ENCODE peak calls at places on chromosomes 12 and 14, in seven cellular contexts. C, Q, U, Z, J, S and V are unnamed samples.

GRCh38 chr12:92248977-92249376 is 103.3 kb upstream of the BTG1 start:
- DNase-seq in C (no peak), J (no peak), S (no peak), U (no peak), Z (no peak), Q (no peak), V (no peak)

GRCh38 chr14:20609215-20610001 is 18.2 kb upstream of the RNASE12 start:
- DNase-seq in Q (peak; percentile 84), Z (peak; percentile 96), S (peak; percentile 78), U (peak; percentile 83), J (peak; percentile 80), C (peak; percentile 87), V (peak; percentile 96)

GRCh38 chr12:68373836-68374314 is 41.7 kb upstream of the MDM1 start:
- DNase-seq in Q (no peak), S (no peak), Z (no peak), J (no peak), U (no peak), C (no peak), V (no peak)

GRCh38 chr12:12604790-12605189 is 6.9 kb upstream of the CREBL2 start:
- DNase-seq in S (no peak), J (no peak), Z (no peak), Q (no peak), C (no peak), U (no peak), V (no peak)

GRCh38 chr12:132218519-132218860 is 74.2 kb downstream of the NOC4L start:
- DNase-seq in U (no peak), Q (no peak), Z (no peak), S (no peak), J (no peak), C (no peak), V (no peak)

GRCh38 chr12:82627799-82628198 is 58.9 kb upstream of the TMTC2 start:
- DNase-seq in C (no peak), S (no peak), Q (peak; percentile 26), U (no peak), Z (peak; percentile 21), J (peak; percentile 13), V (peak; percentile 21)

GRCh38 chr14:103144085-103144484 is 20.8 kb downstream of the TNFAIP2 start:
- DNase-seq in C (no peak), S (no peak), Z (no peak), J (no peak), Q (no peak), U (no peak), V (peak; percentile 54)

GRCh38 chr12:104953323-104953722 is 4.8 kb downstream of the SLC41A2 start:
- DNase-seq in Q (no peak), Z (no peak), S (peak; percentile 67), J (no peak), U (no peak), C (peak; percentile 63), V (no peak)

GRCh38 chr12:52581066-52581465 is 7.4 kb upstream of the KRT74 start:
- DNase-seq in S (no peak), C (no peak), J (no peak), Z (no peak), U (peak; percentile 48), Q (no peak), V (no peak)

GRCh38 chr12:127809236-127809635 is 457.7 kb upstream of the TMEM132C start:
- DNase-seq in S (no peak), U (no peak), J (peak; percentile 75), Q (no peak), C (no peak), Z (no peak), V (peak; percentile 90)

GRCh38 chr12:57471-57980 is 9.0 kb upstream of the IQSEC3 start:
- DNase-seq in U (no peak), Q (no peak), J (no peak), S (no peak), C (no peak), Z (no peak), V (no peak)

GRCh38 chr12:43336962-43337555 is 214.9 kb downstream of the ADAMTS20 start:
- DNase-seq in S (no peak), Z (no peak), U (no peak), Q (peak; percentile 29), C (no peak), J (peak; percentile 29), V (peak; percentile 70)

GRCh38 chr12:89883630-89884364 is 175.2 kb upstream of the ATP2B1 start:
- DNase-seq in Q (no peak), U (no peak), C (no peak), S (no peak), J (peak; percentile 87), Z (no peak), V (peak; percentile 61)

GRCh38 chr12:1611775-1612174 is 17.3 kb upstream of the WNT5B start:
- DNase-seq in Q (no peak), S (no peak), U (no peak), Z (no peak), J (peak; percentile 95), C (no peak), V (peak; percentile 95)

GRCh38 chr14:24051162-24051788 is 534 bp upstream of the CARMIL3 start:
- DNase-seq in Q (no peak), C (no peak), J (no peak), U (peak; percentile 64), S (peak; percentile 71), Z (no peak), V (no peak)

GRCh38 chr12:49671051-49671765 is 36.0 kb downstream of the FMNL3 start:
- DNase-seq in Z (no peak), Q (no peak), C (peak; percentile 77), S (no peak), U (no peak), J (no peak), V (no peak)

GRCh38 chr14:20820063-20820904 is 17.6 kb upstream of the RNASE1 start:
- DNase-seq in Q (no peak), U (no peak), Z (no peak), C (no peak), J (no peak), S (peak; percentile 57), V (no peak)

GRCh38 chr14:60724080-60724618 is at the start of gene SIX4:
- DNase-seq in Q (peak; percentile 78), J (peak; percentile 63), S (peak; percentile 56), Z (peak; percentile 84), U (peak; percentile 86), C (peak; percentile 73), V (peak; percentile 80)

GRCh38 chr12:6369916-6370575 is 5.3 kb downstream of the SCNN1A start:
- DNase-seq in J (no peak), U (no peak), Q (no peak), Z (no peak), S (no peak), C (no peak), V (no peak)

GRCh38 chr12:43238281-43238680 is 313.7 kb downstream of the ADAMTS20 start:
- DNase-seq in J (no peak), Q (no peak), Z (no peak), S (no peak), C (no peak), U (no peak), V (peak; percentile 19)

GRCh38 chr14:99982449-99983250 is 82.6 kb upstream of the EVL start:
- DNase-seq in S (peak; percentile 58), C (peak; percentile 82), Q (peak; percentile 34), U (no peak), J (peak; percentile 44), Z (peak; percentile 39), V (peak; percentile 81)

GRCh38 chr12:64160021-64160717 is 61.9 kb downstream of the KICS2 start:
- DNase-seq in C (no peak), Q (no peak), J (no peak), S (no peak), U (no peak), Z (no peak), V (peak; percentile 85)

GRCh38 chr12:108630481-108631207 is 3.0 kb downstream of the SELPLG start:
- DNase-seq in C (no peak), Z (no peak), Q (no peak), S (no peak), U (no peak), J (no peak), V (peak; percentile 76)

GRCh38 chr14:55715889-55716288 is 135.9 kb downstream of the KTN1 start:
- DNase-seq in J (peak; percentile 77), Q (no peak), S (no peak), Z (no peak), C (peak; percentile 48), U (peak; percentile 81), V (peak; percentile 67)

GRCh38 chr12:107670999-107671643 is 14.5 kb upstream of the PWP1 start:
- DNase-seq in C (peak; percentile 55), Q (peak; percentile 19), S (peak; percentile 32), U (peak; percentile 33), Z (peak; percentile 33), J (no peak), V (no peak)

GRCh38 chr12:122888232-122888752 is 7.6 kb downstream of the VPS37B start:
- DNase-seq in Q (peak; percentile 81), U (no peak), S (peak; percentile 74), J (peak; percentile 55), Z (peak; percentile 78), C (peak; percentile 88), V (peak; percentile 59)
- H3K4me3 ChIP-seq in Q (peak overlapping the region; percentile 26), U (no peak overlapping the region), S (peak overlapping the region; percentile 18), J (no peak overlapping the region), Z (peak overlapping the region; percentile 18), C (peak overlapping the region; percentile 25), V (no peak overlapping the region)

DNA sequence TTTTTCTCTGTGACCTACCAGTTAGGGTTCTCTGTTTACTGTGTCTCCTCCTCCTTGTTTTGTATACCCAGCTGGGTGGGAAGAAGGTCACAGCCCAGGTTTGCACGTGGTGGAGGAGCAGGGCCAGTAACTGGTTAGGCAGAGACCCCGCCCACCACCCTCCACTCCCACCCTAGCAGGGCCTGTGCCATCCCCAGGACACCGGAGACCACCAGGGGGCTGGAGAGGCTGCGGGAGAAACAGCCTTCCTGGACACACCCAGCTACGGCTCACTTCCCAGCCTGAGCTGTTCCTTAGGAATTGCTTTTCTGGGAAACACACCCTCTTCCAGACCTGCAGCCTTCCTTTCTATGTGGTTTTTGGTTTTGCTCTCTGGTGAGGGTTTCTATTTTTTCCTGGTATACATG is 21.1 kb downstream of the BDKRB2 start:
- DNase-seq in Z (peak; percentile 7), C (no peak), J (no peak), Q (no peak), S (peak; percentile 72), U (no peak), V (peak; percentile 79)
- TF ChIP-seq CTCF in Z (no peak), C (peak; percentile 12), J (no peak), Q (no peak), S (no peak), U (no peak), V (peak; percentile 70)

DNA sequence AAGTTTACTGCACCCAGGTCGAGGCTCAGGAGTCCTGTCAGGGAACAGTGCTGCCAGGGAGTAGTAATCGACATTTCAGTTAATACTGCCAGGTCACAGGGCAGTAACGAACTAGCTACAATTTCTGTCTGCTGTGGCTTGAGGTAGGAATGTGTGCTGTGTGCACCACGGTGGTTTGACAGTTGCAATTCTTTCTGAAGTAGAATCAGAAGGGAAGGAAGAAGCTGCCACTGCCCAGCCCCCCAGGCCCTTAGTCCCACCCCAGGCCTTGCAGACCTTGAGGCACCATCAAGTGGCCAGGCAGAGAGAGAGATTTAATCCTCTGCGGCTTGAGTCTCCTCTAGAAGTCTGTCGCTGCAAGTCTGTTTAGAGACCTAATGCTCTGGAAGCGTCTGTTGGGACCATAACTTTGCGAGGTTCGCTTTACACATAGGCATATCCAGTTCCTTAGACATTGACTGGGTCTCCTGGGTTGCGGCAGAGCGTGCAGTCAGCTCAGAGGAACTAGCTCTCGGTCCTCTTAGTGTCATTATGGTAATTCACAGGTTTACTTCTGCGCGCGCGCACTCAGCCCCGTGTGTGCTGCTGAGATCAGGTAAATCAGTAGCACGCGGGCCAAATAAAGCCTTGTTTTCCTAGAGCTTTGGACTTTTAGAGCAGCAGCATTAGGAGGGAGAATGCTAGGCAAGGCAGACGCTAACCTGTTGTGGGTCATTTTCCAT is 9.8 kb downstream of the NKX2-1 start:
- DNase-seq in C (no peak), U (no peak), Z (no peak), S (no peak), Q (no peak), J (no peak), V (no peak)
- H3K4me3 ChIP-seq in C (no peak overlapping the region), U (no peak overlapping the region), Z (no peak overlapping the region), S (no peak overlapping the region), Q (no peak overlapping the region), J (no peak overlapping the region), V (no peak overlapping the region)

GRCh38 chr12:30823140-30823669 is 68.5 kb upstream of the CAPRIN2 start:
- DNase-seq in J (no peak), Z (no peak), U (no peak), Q (no peak), C (peak; percentile 65), S (peak; percentile 44), V (peak; percentile 5)
- TF ChIP-seq CTCF in J (no peak), Z (no peak), U (no peak), Q (no peak), C (no peak), S (no peak), V (peak; percentile 12)